ENCODE peak calls at places on chromosomes 11 and 22, in seven cellular contexts. G, U, N, E, F, H and V are unnamed samples.

GRCh38 chr22:25039255-25039654 is 86.7 kb downstream of the KIAA1671 start:
- DNase-seq in G (no peak), U (no peak), N (no peak), E (no peak), F (no peak), H (no peak), V (no peak)

GRCh38 chr11:118655486-118656190 is 23.8 kb downstream of the TREH start:
- DNase-seq in G (no peak), U (no peak), N (no peak), E (no peak), F (no peak), H (no peak), V (no peak)

GRCh38 chr11:122709042-122709760 is 53.7 kb downstream of the UBASH3B start:
- DNase-seq in G (no peak), U (no peak), N (no peak), E (no peak), F (no peak), H (peak; percentile 69), V (no peak)

GRCh38 chr11:34468209-34468841 is 29.6 kb downstream of the CAT start:
- DNase-seq in G (no peak), U (peak; percentile 7), N (peak; percentile 34), E (no peak), F (no peak), H (no peak), V (no peak)

GRCh38 chr11:72321381-72321996 is 77.5 kb upstream of the PHOX2A start:
- DNase-seq in G (no peak), U (no peak), N (no peak), E (peak; percentile 33), F (no peak), H (no peak), V (no peak)

GRCh38 chr11:74257934-74258553 is 53.4 kb downstream of the P4HA3 start:
- DNase-seq in G (no peak), U (no peak), N (no peak), E (peak; percentile 58), F (no peak), H (no peak), V (no peak)

GRCh38 chr11:95108671-95109551 is 19.3 kb downstream of the ENDOD1 start:
- DNase-seq in G (no peak), U (no peak), N (no peak), E (no peak), F (no peak), H (no peak), V (no peak)

GRCh38 chr11:98561216-98561615 is 459.5 kb upstream of the CNTN5 start:
- DNase-seq in G (no peak), U (no peak), N (no peak), E (no peak), F (no peak), H (no peak), V (no peak)

GRCh38 chr11:120931057-120931779 is 92.7 kb upstream of the TBCEL start:
- DNase-seq in G (no peak), U (no peak), N (no peak), E (no peak), F (no peak), H (no peak), V (no peak)

GRCh38 chr11:17395554-17395961 is 7.1 kb upstream of the KCNJ11 start:
- DNase-seq in G (no peak), U (no peak), N (no peak), E (no peak), F (no peak), H (no peak), V (no peak)

GRCh38 chr22:18056802-18057474 is 20.9 kb upstream of the PEX26 start:
- DNase-seq in G (no peak), U (no peak), N (no peak), E (no peak), F (no peak), H (no peak), V (no peak)

GRCh38 chr22:49903322-49904039 is 14.8 kb downstream of the ALG12 start:
- DNase-seq in G (no peak), U (no peak), N (no peak), E (no peak), F (peak; percentile 16), H (no peak), V (no peak)

GRCh38 chr22:19527321-19527721 is 3.1 kb upstream of the CLDN5 start:
- DNase-seq in G (no peak), U (no peak), N (no peak), E (no peak), F (no peak), H (no peak), V (no peak)

GRCh38 chr11:133318221-133318620 is 214.1 kb downstream of the OPCML start:
- DNase-seq in G (no peak), U (no peak), N (no peak), E (no peak), F (no peak), H (no peak), V (no peak)

GRCh38 chr22:21624120-21624879 is 5.5 kb downstream of the YDJC start:
- DNase-seq in G (no peak), U (no peak), N (peak; percentile 36), E (no peak), F (peak; percentile 59), H (no peak), V (no peak)

GRCh38 chr22:35863432-35863831 is 145.8 kb downstream of the APOL5 start:
- DNase-seq in G (no peak), U (peak; percentile 80), N (no peak), E (no peak), F (no peak), H (no peak), V (no peak)

GRCh38 chr11:116707746-116708145 is 65.0 kb downstream of the BUD13 start:
- DNase-seq in G (no peak), U (no peak), N (no peak), E (no peak), F (no peak), H (no peak), V (no peak)

GRCh38 chr11:79121351-79121750 is 319.5 kb downstream of the TENM4 start:
- DNase-seq in G (no peak), U (peak; percentile 50), N (no peak), E (no peak), F (no peak), H (no peak), V (no peak)

GRCh38 chr11:8287297-8288070 is 23.8 kb upstream of the LMO1 start:
- DNase-seq in G (no peak), U (no peak), N (no peak), E (no peak), F (no peak), H (no peak), V (no peak)

GRCh38 chr11:100515087-100515486 is 172.0 kb upstream of the ARHGAP42 start:
- DNase-seq in G (no peak), U (no peak), N (no peak), E (no peak), F (no peak), H (no peak), V (no peak)

GRCh38 chr22:46068908-46069481 is 81.3 kb upstream of the PPARA start:
- DNase-seq in G (no peak), U (no peak), N (no peak), E (peak; percentile 73), F (peak; percentile 30), H (no peak), V (no peak)

GRCh38 chr11:20353829-20354434 is 9.6 kb upstream of the HTATIP2 start:
- DNase-seq in G (no peak), U (no peak), N (no peak), E (peak; percentile 52), F (no peak), H (no peak), V (no peak)

GRCh38 chr11:111934301-111934700 is 2.8 kb upstream of the DIXDC1 start:
- DNase-seq in G (no peak), U (no peak), N (no peak), E (no peak), F (no peak), H (no peak), V (no peak)